ENCODE peak calls at places on chromosomes 16 and 17, in four cellular contexts. O, B, Z and K are unnamed samples. For H3K36me3, the result is how much of the 10 kb centered on the place peaks cover.

GRCh38 chr17:73005360-73005759 is 87.1 kb downstream of the SLC39A11 start:
- DNase-seq in O (no peak), B (no peak), Z (no peak), K (no peak)

GRCh38 chr16:58509256-58510096 is 5.8 kb upstream of the SETD6 start:
- DNase-seq in O (no peak), B (peak), Z (peak), K (no peak)

GRCh38 chr17:15409721-15410247 is 57.6 kb downstream of the CDRT4 start:
- DNase-seq in O (no peak), B (no peak), Z (no peak), K (no peak)

GRCh38 chr17:44992242-44992939 is 24.3 kb upstream of the C1QL1 start:
- DNase-seq in O (no peak), B (no peak), Z (no peak), K (no peak)

GRCh38 chr17:83085526-83086196 is 6.3 kb downstream of the METRNL start:
- DNase-seq in O (no peak), B (no peak), Z (no peak), K (no peak)

GRCh38 chr16:53912155-53912554 is 208.2 kb downstream of the FTO start:
- DNase-seq in O (no peak), B (no peak), Z (no peak), K (no peak)

GRCh38 chr17:77425791-77426641 is 285.2 kb downstream of the SEC14L1 start:
- DNase-seq in O (no peak), B (peak), Z (no peak), K (no peak)

GRCh38 chr17:79114455-79115301 is 40.1 kb downstream of the ENGASE start:
- DNase-seq in O (peak), B (no peak), Z (peak), K (no peak)

GRCh38 chr16:69827527-69827926 is 65.4 kb downstream of the WWP2 start:
- DNase-seq in O (no peak), B (no peak), Z (no peak), K (no peak)

GRCh38 chr17:63116228-63116627 is 150.2 kb downstream of the TANC2 start:
- DNase-seq in O (no peak), B (no peak), Z (no peak), K (no peak)

GRCh38 chr17:45227631-45228120 is 6.0 kb downstream of the FMNL1 start:
- DNase-seq in O (no peak), B (no peak), Z (no peak), K (peak)

GRCh38 chr17:74935585-74936469 is at the start of gene OTOP3:
- DNase-seq in O (no peak), B (no peak), Z (no peak), K (no peak)
- H3K27ac ChIP-seq in O (no peak), B (no peak), Z (no peak), K (no peak)

DNA sequence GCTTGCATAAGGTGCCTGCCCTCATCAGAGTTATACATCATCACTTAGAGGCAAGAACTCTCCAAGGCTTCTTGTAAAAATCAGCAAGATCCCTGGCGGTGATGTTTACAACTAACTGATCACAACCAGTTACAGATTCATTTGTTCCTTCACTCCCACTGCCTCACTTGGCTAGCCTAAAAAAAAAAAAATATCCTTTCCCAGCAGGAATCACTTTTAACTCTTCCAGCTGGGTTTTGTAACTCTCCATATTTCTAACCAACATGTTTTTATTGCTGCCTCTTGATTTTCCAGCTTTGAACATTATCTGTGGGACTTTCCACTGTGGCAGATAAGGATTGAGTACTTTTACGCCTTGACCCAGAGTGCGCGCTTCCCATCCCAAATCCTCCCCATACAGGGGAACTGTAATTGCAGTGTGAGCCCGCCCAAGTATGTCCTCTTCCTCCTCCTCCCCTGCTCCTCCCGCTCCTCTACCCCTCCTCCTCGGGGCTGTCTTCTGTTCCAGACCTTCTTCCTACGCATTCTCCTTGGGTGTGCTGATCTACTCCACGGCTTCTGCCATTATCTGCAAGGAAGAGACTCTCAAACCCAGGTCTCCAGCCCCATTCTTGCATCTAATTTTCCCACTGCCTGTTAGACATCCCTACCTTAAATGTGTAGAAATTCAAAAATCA is 43.4 kb downstream of the CYB5D2 start:
- DNase-seq in O (no peak), B (no peak), Z (no peak), K (no peak)
- H3K36me3 ChIP-seq in O (under half), B (under half), Z (half or more), K (half or more)

GRCh38 chr16:11346700-11347319 is 1.6 kb downstream of the RMI2 start:
- DNase-seq in O (no peak), B (no peak), Z (no peak), K (no peak)
- H3K27ac ChIP-seq in O (no peak), B (no peak), Z (no peak), K (no peak)

GRCh38 chr16:84560269-84560668 is 55.8 kb upstream of the MEAK7 start:
- DNase-seq in O (no peak), B (no peak), Z (no peak), K (no peak)

GRCh38 chr16:84563316-84563715 is 54.6 kb downstream of the COTL1 start:
- DNase-seq in O (no peak), B (no peak), Z (no peak), K (no peak)

GRCh38 chr16:84563776-84564420 is 54.0 kb downstream of the COTL1 start:
- DNase-seq in O (no peak), B (no peak), Z (no peak), K (no peak)

GRCh38 chr16:84561291-84561690 is 56.6 kb downstream of the COTL1 start:
- DNase-seq in O (no peak), B (no peak), Z (no peak), K (no peak)

GRCh38 chr16:84562174-84562815 is 55.6 kb downstream of the COTL1 start:
- DNase-seq in O (peak), B (no peak), Z (no peak), K (no peak)
- H3K36me3 ChIP-seq in O (under half), B (under half), Z (under half), K (under half)

GRCh38 chr16:66563574-66564334 is 2.5 kb upstream of the CMTM1 start:
- DNase-seq in O (no peak), B (no peak), Z (no peak), K (no peak)

GRCh38 chr16:66562409-66562808 is 3.8 kb upstream of the CMTM1 start:
- DNase-seq in O (no peak), B (no peak), Z (no peak), K (peak)

GRCh38 chr16:66562986-66563385 is 3.3 kb upstream of the CMTM1 start:
- DNase-seq in O (no peak), B (no peak), Z (no peak), K (no peak)

GRCh38 chr16:66560107-66560506 is 6.1 kb upstream of the CMTM1 start:
- DNase-seq in O (no peak), B (no peak), Z (no peak), K (no peak)

GRCh38 chr16:66561381-66562080 is 4.7 kb upstream of the CMTM1 start:
- DNase-seq in O (no peak), B (no peak), Z (no peak), K (no peak)
- H3K27ac ChIP-seq in O (no peak), B (no peak), Z (no peak), K (peak)

GRCh38 chr17:50739098-50739497 is 19.7 kb downstream of the LUC7L3 start:
- DNase-seq in O (no peak), B (no peak), Z (no peak), K (no peak)
- H3K36me3 ChIP-seq in O (under half), B (under half), Z (half or more), K (half or more)

DNA sequence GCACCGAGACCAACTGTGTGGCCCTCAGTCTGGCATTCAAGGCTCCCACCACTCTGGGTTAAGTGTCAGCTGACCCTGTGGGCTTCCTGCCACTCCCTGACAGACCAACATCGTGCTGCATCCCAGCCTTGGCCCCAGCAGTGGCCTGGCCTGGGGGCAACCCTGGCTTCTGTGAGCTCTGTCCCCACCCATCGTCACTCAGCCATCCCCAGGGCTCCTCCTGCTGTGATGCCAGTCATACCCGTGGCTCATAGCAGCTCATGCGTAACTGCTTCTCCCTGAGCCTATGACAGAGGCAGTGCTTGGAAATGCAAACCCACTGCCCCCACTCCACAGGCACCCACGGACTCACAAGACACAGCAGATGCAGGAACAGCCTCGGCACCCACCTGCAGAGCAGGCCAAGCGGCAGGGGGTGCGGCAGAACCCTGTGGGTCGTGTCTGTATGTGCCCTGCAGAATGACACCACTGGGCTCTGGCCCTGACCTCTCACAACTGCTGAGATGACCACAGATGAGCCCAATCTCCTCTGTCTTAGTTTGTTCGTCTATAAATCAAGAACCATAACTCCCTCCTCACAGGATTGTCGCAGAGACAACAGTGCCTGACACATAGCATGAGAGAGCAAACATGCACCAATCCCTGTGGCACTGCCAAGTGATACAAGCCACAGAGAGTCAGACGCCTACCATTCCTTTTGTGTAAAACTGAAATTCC is 26.6 kb downstream of the PIEZO1 start:
- DNase-seq in O (no peak), B (no peak), Z (no peak), K (no peak)
- H3K27ac ChIP-seq in O (peak), B (no peak), Z (peak), K (peak)

DNA sequence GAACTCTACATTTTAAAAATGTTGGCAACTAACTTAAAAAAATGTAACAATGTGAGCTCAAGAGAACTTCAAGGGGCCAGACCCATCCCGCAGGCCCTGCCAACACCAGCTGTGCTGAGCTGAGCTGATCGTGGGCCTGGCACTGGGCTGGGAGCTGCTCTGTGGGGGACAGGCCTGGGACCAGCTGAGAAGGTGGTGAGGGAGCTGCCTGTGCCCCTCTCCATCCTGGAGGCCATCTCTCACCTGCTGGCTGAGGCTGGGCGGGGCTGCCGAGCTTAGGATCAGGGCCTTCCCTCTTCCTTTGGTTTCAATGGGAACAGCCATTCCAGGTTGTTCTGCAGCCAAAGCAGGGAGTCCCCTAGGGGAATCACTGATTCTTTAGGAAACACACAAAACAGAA is 58.2 kb downstream of the IL21R start:
- DNase-seq in O (no peak), B (no peak), Z (no peak), K (no peak)
- H3K36me3 ChIP-seq in O (under half), B (under half), Z (half or more), K (under half)